ENCODE peak calls at places on chromosomes 5 and 9, in six cellular contexts. T is immature natural killer cell; L is stimulated activated CD8-positive, alpha-beta memory T cell treated with anti-CD3 and anti-CD28 coated beads, Interleukin-7, amount 100 ng/mL, for 1 hour; U is GM10248; P is hypothalamus; E is AG08395. J is an unnamed sample.

GRCh38 chr9:121822093-121823085 is 171.0 kb downstream of the DAB2IP start:
- DNase-seq in U (no peak), T (no peak), P (no peak), L (no peak), E (no peak), J (no peak)

GRCh38 chr9:134325096-134325812 is 1.0 kb upstream of the RXRA start:
- DNase-seq in T (peak), P (peak), E (no peak), U (no peak), L (no peak), J (no peak)

GRCh38 chr9:109945571-109945970 is 165.6 kb downstream of the PALM2AKAP2 start:
- DNase-seq in E (no peak), P (no peak), U (no peak), T (no peak), L (no peak), J (no peak)

GRCh38 chr9:137190315-137190853 is 1.9 kb downstream of the SSNA1 start:
- DNase-seq in L (no peak), E (no peak), U (no peak), P (no peak), T (no peak), J (peak)

GRCh38 chr5:52356311-52356918 is 431.3 kb upstream of the ITGA1 start:
- DNase-seq in P (no peak), L (no peak), E (no peak), U (no peak), T (no peak), J (no peak)

GRCh38 chr5:139684881-139685749 is 37.0 kb downstream of the CXXC5 start:
- DNase-seq in L (no peak), E (no peak), U (no peak), T (no peak), P (no peak), J (no peak)

GRCh38 chr5:168449166-168449565 is 37.1 kb upstream of the RARS1 start:
- DNase-seq in T (no peak), E (no peak), U (no peak), P (no peak), L (no peak), J (no peak)

GRCh38 chr5:108141676-108142075 is 240.2 kb downstream of the FBXL17 start:
- DNase-seq in U (peak), E (no peak), P (no peak), L (no peak), T (no peak), J (no peak)

GRCh38 chr5:57231607-57232006 is 57.7 kb downstream of the GPBP1 start:
- DNase-seq in E (no peak), P (no peak), L (no peak), U (no peak), T (no peak), J (no peak)

GRCh38 chr9:27572918-27573698 is at the start of gene C9orf72:
- DNase-seq in L (peak), E (peak), T (peak), P (peak), U (peak), J (peak)

GRCh38 chr9:133221177-133221809 is 12.2 kb upstream of the OBP2B start:
- DNase-seq in L (no peak), U (no peak), P (no peak), T (no peak), E (no peak), J (no peak)

GRCh38 chr5:89228355-89228754 is 345.4 kb upstream of the MEF2C start:
- DNase-seq in P (no peak), L (no peak), U (no peak), E (no peak), T (no peak), J (no peak)

GRCh38 chr5:141883184-141883947 is 5.2 kb upstream of the PCDH1 start:
- DNase-seq in P (peak), E (peak), T (peak), L (no peak), U (no peak), J (peak)

GRCh38 chr5:93156566-93156965 is 424.5 kb downstream of the NR2F1-AS1 start:
- DNase-seq in T (no peak), E (no peak), U (no peak), P (no peak), L (no peak), J (no peak)